ENCODE peak calls at places on chromosomes 4 and X, in four cellular contexts. X, G, C and P are unnamed samples. For H3K4me1, the result is how much of the 10 kb centered on the place peaks cover.

GRCh38 chrX:74419861-74420193 is 1.5 kb upstream of the SLC16A2 start:
- DNase-seq in X (no peak), G (no peak), C (no peak), P (no peak)

GRCh38 chrX:95629737-95630136 is 1054.9 kb upstream of the DIAPH2 start:
- DNase-seq in X (no peak), G (no peak), C (no peak), P (no peak)

GRCh38 chrX:102712967-102713677 is 874 bp downstream of the GPRASP2 start:
- DNase-seq in X (peak), G (peak), C (peak), P (no peak)

GRCh38 chrX:41010188-41010846 is 74.9 kb upstream of the USP9X start:
- DNase-seq in X (peak), G (peak), C (peak), P (peak)

GRCh38 chr4:37685211-37685725 is 908 bp downstream of the RELL1 start:
- DNase-seq in X (no peak), G (peak), C (no peak), P (peak)

GRCh38 chr4:124334119-124334518 is 378.4 kb downstream of the ANKRD50 start:
- DNase-seq in X (no peak), G (peak), C (no peak), P (no peak)

GRCh38 chr4:72430050-72430449 is 139.0 kb downstream of the ADAMTS3 start:
- DNase-seq in X (no peak), G (no peak), C (no peak), P (no peak)

GRCh38 chr4:7124643-7125442 is 57.0 kb upstream of the GRPEL1 start:
- DNase-seq in X (no peak), G (peak), C (peak), P (peak)

GRCh38 chr4:110492522-110492921 is 16.6 kb downstream of the ENPEP start:
- DNase-seq in X (no peak), G (no peak), C (no peak), P (no peak)

GRCh38 chrX:74133156-74133796 is 170.7 kb upstream of the ZCCHC13 start:
- DNase-seq in X (no peak), G (peak), C (no peak), P (no peak)

GRCh38 chr4:13546855-13547562 is 2.7 kb upstream of the NKX3-2 start:
- DNase-seq in X (no peak), G (no peak), C (no peak), P (no peak)

DNA sequence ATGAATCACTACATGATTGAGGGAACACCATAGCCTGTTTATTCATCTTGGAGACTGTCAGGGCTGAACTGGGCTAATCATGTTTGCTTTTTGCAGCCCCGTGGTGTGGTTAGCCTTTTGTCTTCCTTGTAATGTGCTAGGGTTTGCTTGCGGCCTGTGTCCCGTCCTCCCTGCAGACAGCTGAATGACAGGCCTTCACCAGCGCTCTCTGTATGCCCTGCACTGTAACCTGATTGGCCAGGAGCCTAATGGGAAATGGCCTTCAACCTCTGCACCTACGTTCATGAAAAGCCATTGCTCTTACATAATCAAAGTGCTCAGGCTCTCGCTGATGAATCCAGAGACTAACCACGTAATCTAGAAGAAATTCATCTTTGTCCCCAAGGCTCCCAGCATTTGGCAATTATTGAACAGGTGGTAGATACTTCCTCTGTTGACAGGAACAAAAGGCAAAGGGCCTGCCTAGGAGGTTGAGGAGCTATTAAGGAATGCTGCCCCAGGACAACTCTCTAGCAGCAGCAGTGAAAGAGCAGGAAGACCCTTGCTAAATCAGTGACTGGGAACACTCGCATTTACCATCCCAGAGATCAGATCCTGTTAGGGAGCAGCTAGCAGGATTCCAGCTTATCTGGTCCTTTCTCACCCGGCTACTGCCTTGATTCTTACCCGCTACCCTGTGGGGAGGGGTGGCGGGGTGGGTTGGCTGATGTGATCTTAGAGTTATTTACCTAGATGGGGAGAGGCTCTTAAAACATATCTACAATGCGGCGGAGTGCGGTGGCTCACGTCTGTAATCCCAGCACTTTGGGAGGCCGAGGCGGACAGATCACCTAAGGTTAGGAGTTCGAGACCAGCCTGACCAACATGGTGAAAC is 42.3 kb upstream of the FAT1 start:
- DNase-seq in X (no peak), G (no peak), C (no peak), P (no peak)
- TF ChIP-seq POLR2AphosphoS5 in X (no peak), G (no peak), C (no peak), P (no peak)

GRCh38 chrX:65745992-65746391 is 78.5 kb downstream of the MSN start:
- DNase-seq in X (no peak), G (no peak), C (no peak), P (no peak)

GRCh38 chrX:65752294-65752693 is 84.8 kb downstream of the MSN start:
- DNase-seq in X (no peak), G (no peak), C (no peak), P (no peak)

GRCh38 chrX:65750674-65751469 is 83.4 kb downstream of the MSN start:
- DNase-seq in X (no peak), G (no peak), C (no peak), P (no peak)

GRCh38 chrX:65755786-65756185 is 88.3 kb downstream of the MSN start:
- DNase-seq in X (no peak), G (no peak), C (no peak), P (no peak)

DNA sequence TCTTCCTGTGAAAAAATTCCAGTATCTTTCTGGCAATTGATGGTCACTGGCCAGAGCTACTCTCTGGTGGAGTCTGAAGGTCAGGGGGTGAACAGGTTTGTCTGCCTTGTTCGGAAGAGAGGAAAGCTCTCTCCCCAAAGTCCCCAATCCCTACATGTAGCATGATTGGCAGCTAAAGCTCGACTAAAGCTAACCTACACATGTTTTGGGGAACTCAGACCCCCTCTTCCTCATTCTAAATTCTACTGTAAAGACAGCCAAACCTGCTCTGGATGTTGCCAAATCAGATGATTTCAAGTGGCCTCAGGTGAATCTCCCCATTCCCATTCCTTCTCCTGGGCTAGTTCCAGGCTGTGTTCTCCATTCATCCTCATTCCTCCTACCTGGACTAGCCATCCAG is 84.1 kb downstream of the MSN start:
- DNase-seq in X (no peak), G (no peak), C (no peak), P (no peak)
- H3K4me3 ChIP-seq in X (no peak), G (no peak), C (no peak), P (no peak)

GRCh38 chrX:13690836-13691235 is 1.9 kb downstream of the RAB9A start:
- DNase-seq in X (no peak), G (no peak), C (no peak), P (no peak)
- H3K4me1 ChIP-seq in X (under half), G (under half), C (under half), P (half or more)

GRCh38 chr4:185597532-185598188 is 62.4 kb upstream of the PDLIM3 start:
- DNase-seq in X (peak), G (peak), C (peak), P (peak)
- TF ChIP-seq POLR2AphosphoS5 in X (peak), G (no peak), C (peak), P (peak)